ENCODE peak calls at places on chromosomes 4 and X, in eight cellular contexts. G is sciatic nerve, Q is astrocyte of the spinal cord, M is smooth muscle cell of the brain vasculature, O is EL, D is T-cell, B is G401, K is GM12891. A is an unnamed sample.

GRCh38 chrX:132489256-132490085 is 633 bp upstream of the MBNL3 start:
- DNase-seq in G (peak), Q (peak), M (no peak), O (peak), D (peak), B (no peak), K (peak), A (peak)

GRCh38 chr4:34464196-34464595 is 1780.1 kb downstream of the ARAP2 start:
- DNase-seq in G (no peak), Q (no peak), M (no peak), O (no peak), D (no peak), B (no peak), K (no peak), A (no peak)

GRCh38 chr4:155025762-155026457 is 182.5 kb upstream of the NPY2R start:
- DNase-seq in G (no peak), Q (peak), M (no peak), O (peak), D (no peak), B (peak), K (no peak), A (peak)

GRCh38 chr4:177380730-177381287 is 61.4 kb downstream of the AGA start:
- DNase-seq in G (no peak), Q (no peak), M (no peak), O (peak), D (no peak), B (no peak), K (no peak), A (peak)

GRCh38 chr4:98571161-98571786 is 87.1 kb downstream of the TSPAN5 start:
- DNase-seq in G (no peak), Q (no peak), M (no peak), O (no peak), D (no peak), B (no peak), K (no peak), A (no peak)

GRCh38 chrX:41906515-41907165 is 16.7 kb downstream of the CASK start:
- DNase-seq in G (no peak), Q (peak), M (no peak), O (no peak), D (no peak), B (no peak), K (no peak), A (no peak)

GRCh38 chrX:20029728-20030127 is 38.9 kb upstream of the BCLAF3 start:
- DNase-seq in G (no peak), Q (no peak), M (no peak), O (no peak), D (no peak), B (no peak), K (no peak), A (no peak)

GRCh38 chr4:166198921-166199320 is 325.9 kb downstream of the TLL1 start:
- DNase-seq in G (no peak), Q (no peak), M (no peak), O (no peak), D (no peak), B (no peak), K (no peak), A (no peak)

GRCh38 chr4:15037923-15038541 is 35.8 kb downstream of the CPEB2 start:
- DNase-seq in G (no peak), Q (no peak), M (no peak), O (peak), D (no peak), B (no peak), K (no peak), A (no peak)

GRCh38 chr4:3221996-3222395 is 27.0 kb upstream of the MSANTD1 start:
- DNase-seq in G (no peak), Q (no peak), M (no peak), O (no peak), D (no peak), B (no peak), K (no peak), A (no peak)